ENCODE peak calls at places on chromosomes 13 and 19, in eight cellular contexts. X, Y, E, N, K, M, T and I are unnamed samples.

GRCh38 chr19:3893509-3894179 is 13.2 kb downstream of the ATCAY start:
- DNase-seq in X (no peak), Y (no peak), E (no peak), N (no peak), K (no peak), M (no peak), T (no peak), I (no peak)

GRCh38 chr13:94968040-94968756 is 255.9 kb upstream of the SOX21 start:
- DNase-seq in X (no peak), Y (peak), E (no peak), N (no peak), K (peak), M (no peak), T (no peak), I (no peak)

GRCh38 chr13:40963927-40964326 is 55.2 kb downstream of the ELF1 start:
- DNase-seq in X (peak), Y (no peak), E (peak), N (no peak), K (peak), M (no peak), T (peak), I (no peak)

GRCh38 chr19:38705197-38706019 is 38.9 kb downstream of the CAPN12 start:
- DNase-seq in X (no peak), Y (no peak), E (no peak), N (no peak), K (no peak), M (no peak), T (no peak), I (no peak)

GRCh38 chr13:40350283-40350992 is 316.0 kb downstream of the FOXO1 start:
- DNase-seq in X (no peak), Y (no peak), E (peak), N (no peak), K (no peak), M (no peak), T (no peak), I (no peak)

GRCh38 chr13:46519177-46519576 is 33.8 kb upstream of the LRCH1 start:
- DNase-seq in X (no peak), Y (no peak), E (no peak), N (no peak), K (no peak), M (no peak), T (no peak), I (no peak)

GRCh38 chr13:34076943-34077703 is 259.2 kb downstream of the RFC3 start:
- DNase-seq in X (peak), Y (no peak), E (peak), N (no peak), K (peak), M (no peak), T (no peak), I (no peak)

GRCh38 chr19:54388001-54388802 is 23.5 kb upstream of the LAIR1 start:
- DNase-seq in X (no peak), Y (no peak), E (no peak), N (peak), K (no peak), M (no peak), T (no peak), I (peak)

GRCh38 chr13:75934889-75935288 is 298.8 kb downstream of the LMO7 start:
- DNase-seq in X (peak), Y (no peak), E (no peak), N (no peak), K (peak), M (no peak), T (no peak), I (no peak)

GRCh38 chr13:36918246-36919060 is 1.6 kb downstream of the SMAD9 start:
- DNase-seq in X (peak), Y (no peak), E (peak), N (no peak), K (peak), M (no peak), T (no peak), I (no peak)

GRCh38 chr13:110913322-110913721 is 1.5 kb downstream of the ANKRD10 start:
- DNase-seq in X (no peak), Y (no peak), E (peak), N (peak), K (no peak), M (no peak), T (no peak), I (no peak)

GRCh38 chr13:99823961-99824360 is 147.6 kb downstream of the ZIC5 start:
- DNase-seq in X (no peak), Y (no peak), E (no peak), N (no peak), K (no peak), M (no peak), T (no peak), I (no peak)

GRCh38 chr19:41363371-41363752 is 587 bp downstream of the B9D2 start:
- DNase-seq in X (no peak), Y (no peak), E (no peak), N (no peak), K (no peak), M (no peak), T (no peak), I (no peak)

GRCh38 chr19:55468054-55468393 is 3.5 kb upstream of the C19orf85 start:
- DNase-seq in X (no peak), Y (no peak), E (no peak), N (no peak), K (no peak), M (no peak), T (no peak), I (no peak)
- TF ChIP-seq CTCF in X (no peak), Y (no peak), E (no peak), N (no peak), K (no peak), M (no peak), T (no peak), I (no peak)

GRCh38 chr19:971795-972194 is 12.3 kb upstream of the WDR18 start:
- DNase-seq in X (no peak), Y (no peak), E (no peak), N (no peak), K (no peak), M (no peak), T (no peak), I (no peak)

GRCh38 chr19:972281-972680 is 11.9 kb upstream of the WDR18 start:
- DNase-seq in X (no peak), Y (no peak), E (no peak), N (no peak), K (no peak), M (no peak), T (no peak), I (no peak)

GRCh38 chr19:973726-974563 is 10.2 kb upstream of the WDR18 start:
- DNase-seq in X (no peak), Y (no peak), E (no peak), N (no peak), K (no peak), M (no peak), T (no peak), I (no peak)

GRCh38 chr19:974564-975257 is 9.4 kb upstream of the WDR18 start:
- DNase-seq in X (no peak), Y (no peak), E (no peak), N (no peak), K (no peak), M (no peak), T (no peak), I (no peak)

DNA sequence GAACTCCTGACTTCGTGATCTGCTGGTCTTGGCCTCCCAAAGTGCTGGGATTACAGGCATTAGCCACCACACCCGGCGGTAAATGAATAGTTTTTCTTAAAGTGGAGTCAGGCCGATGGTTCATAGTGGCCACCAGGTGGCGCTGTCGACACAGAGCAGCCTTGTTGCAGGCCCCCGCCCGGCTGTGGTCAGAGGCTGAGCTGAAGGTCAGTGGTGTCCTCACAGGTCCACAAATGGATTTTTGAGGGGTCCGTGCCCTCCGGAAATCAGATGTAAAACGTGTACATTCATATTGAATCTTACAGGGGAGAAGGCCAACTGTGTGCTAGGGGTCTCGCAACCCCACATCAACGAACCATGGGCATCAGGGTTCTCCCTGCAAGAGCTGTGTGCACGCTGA is 13.4 kb upstream of the WDR18 start:
- DNase-seq in X (no peak), Y (no peak), E (no peak), N (no peak), K (no peak), M (no peak), T (no peak), I (no peak)
- TF ChIP-seq CTCF in X (peak), Y (peak), E (peak), N (peak), K (peak), M (no peak), T (peak), I (peak)

DNA sequence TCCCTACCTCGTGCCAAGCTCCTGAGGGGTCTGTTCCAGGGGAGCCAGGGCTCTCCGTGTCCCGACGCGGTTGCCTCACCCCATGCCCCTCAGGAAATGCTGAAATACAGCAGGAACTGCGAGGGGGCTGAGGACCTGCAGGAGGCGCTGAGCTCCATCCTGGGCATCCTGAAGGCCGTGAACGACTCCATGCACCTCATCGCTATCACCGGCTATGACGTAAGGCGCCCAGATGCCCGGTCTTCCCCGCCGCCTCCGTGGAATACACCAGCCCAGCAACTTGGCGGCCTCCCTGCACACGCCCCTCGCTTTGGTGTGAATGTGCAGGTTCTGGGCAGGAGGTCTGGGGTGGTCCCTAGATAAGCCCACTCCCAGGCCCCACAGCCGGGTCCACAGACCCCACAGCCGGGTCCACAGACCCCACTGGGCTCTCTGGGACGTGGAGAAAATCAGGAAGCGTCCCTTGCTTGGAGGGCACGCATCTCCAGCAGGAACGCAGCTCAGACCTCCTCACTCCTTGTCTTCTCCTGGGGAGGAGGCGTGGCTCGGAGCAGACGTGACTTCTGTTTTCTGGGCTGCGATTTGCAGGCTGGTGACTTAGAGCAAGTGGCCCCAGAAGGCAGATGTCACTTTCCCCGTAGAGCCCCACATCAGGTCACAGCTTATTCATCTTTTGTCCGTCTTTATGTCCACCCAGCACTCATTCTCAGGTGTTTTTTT is 19.4 kb upstream of the F7 start:
- DNase-seq in X (no peak), Y (no peak), E (peak), N (no peak), K (no peak), M (no peak), T (no peak), I (no peak)
- TF ChIP-seq CTCF in X (peak), Y (no peak), E (peak), N (no peak), K (peak), M (no peak), T (no peak), I (no peak)

GRCh38 chr19:11087870-11088507 is 1.3 kb upstream of the LDLR start:
- DNase-seq in X (no peak), Y (no peak), E (no peak), N (no peak), K (no peak), M (no peak), T (no peak), I (no peak)

GRCh38 chr19:11088508-11089253 is 582 bp upstream of the LDLR start:
- DNase-seq in X (no peak), Y (no peak), E (no peak), N (peak), K (peak), M (no peak), T (no peak), I (no peak)

GRCh38 chr19:11091343-11092153 is 2.3 kb downstream of the LDLR start:
- DNase-seq in X (peak), Y (no peak), E (peak), N (peak), K (peak), M (peak), T (peak), I (peak)

GRCh38 chr19:11090264-11091032 is 1.2 kb downstream of the LDLR start:
- DNase-seq in X (peak), Y (peak), E (peak), N (peak), K (peak), M (peak), T (peak), I (peak)

GRCh38 chr19:11089254-11090013 is at the start of gene LDLR:
- DNase-seq in X (peak), Y (peak), E (peak), N (peak), K (peak), M (peak), T (peak), I (peak)
- TF ChIP-seq CTCF in X (no peak), Y (no peak), E (no peak), N (no peak), K (no peak), M (no peak), T (no peak), I (no peak)

GRCh38 chr19:15260939-15261338 is 28.7 kb upstream of the EPHX3 start:
- DNase-seq in X (no peak), Y (no peak), E (peak), N (no peak), K (no peak), M (no peak), T (no peak), I (no peak)
- TF ChIP-seq CTCF in X (peak), Y (peak), E (peak), N (no peak), K (peak), M (no peak), T (peak), I (no peak)